ENCODE peak calls at places on chromosomes 6 and 20, in ten cellular contexts. W is 8988T, B is adrenal gland, Q is activated T-cell treated with anti-CD3 and anti-CD28 coated beads for 24 hours, F is breast epithelium, S is upper lobe of right lung, E is Daoy, Y is NCI-H1092 treated with DMSO at 0.1 percent for 48 hours, M is fibroblast of mammary gland, O is neuronal stem cell. I is an unnamed sample.

GRCh38 chr20:36717657-36718056 is 28.2 kb downstream of the NDRG3 start:
- DNase-seq in W (no peak), B (no peak), Q (no peak), F (no peak), S (no peak), E (no peak), Y (no peak), M (peak), O (no peak), I (no peak)

GRCh38 chr6:149129401-149130077 is 188.0 kb upstream of the TAB2 start:
- DNase-seq in W (no peak), B (peak), Q (no peak), F (peak), S (no peak), E (peak), Y (no peak), M (peak), O (no peak), I (peak)

GRCh38 chr6:16132909-16133308 is 4.0 kb downstream of the MYLIP start:
- DNase-seq in W (no peak), B (no peak), Q (no peak), F (no peak), S (no peak), E (no peak), Y (no peak), M (no peak), O (no peak), I (no peak)

GRCh38 chr20:58891076-58891685 is 38.7 kb downstream of the GNAS start:
- DNase-seq in W (peak), B (peak), Q (peak), F (peak), S (peak), E (peak), Y (peak), M (peak), O (peak), I (peak)

GRCh38 chr6:72554203-72554564 is 67.7 kb upstream of the KCNQ5 start:
- DNase-seq in W (no peak), B (no peak), Q (no peak), F (no peak), S (no peak), E (peak), Y (no peak), M (peak), O (no peak), I (no peak)

GRCh38 chr20:21640556-21640955 is 64.9 kb upstream of the PAX1 start:
- DNase-seq in W (no peak), B (no peak), Q (no peak), F (no peak), S (no peak), E (peak), Y (peak), M (no peak), O (peak), I (no peak)

GRCh38 chr6:2854394-2854982 is 12.8 kb upstream of the SERPINB1 start:
- DNase-seq in W (no peak), B (peak), Q (no peak), F (no peak), S (no peak), E (peak), Y (no peak), M (peak), O (no peak), I (no peak)

GRCh38 chr6:97038437-97038836 is 113.9 kb downstream of the KLHL32 start:
- DNase-seq in W (no peak), B (no peak), Q (no peak), F (no peak), S (no peak), E (no peak), Y (no peak), M (no peak), O (no peak), I (no peak)

GRCh38 chr6:14207493-14207892 is 89.9 kb downstream of the CD83 start:
- DNase-seq in W (no peak), B (no peak), Q (no peak), F (no peak), S (no peak), E (no peak), Y (no peak), M (peak), O (no peak), I (no peak)

GRCh38 chr6:40341726-40342125 is 245.4 kb downstream of the LRFN2 start:
- DNase-seq in W (no peak), B (no peak), Q (no peak), F (no peak), S (no peak), E (no peak), Y (no peak), M (no peak), O (no peak), I (no peak)

I was measured in left cardiac atrium.